ENCODE peak calls at places on chromosomes 6 and 20, in ten cellular contexts. G is left lobe of liver, T is psoas muscle, S is GOT3, K is NCI-H2171 treated with DMSO at 0.1 percent for 48 hours, N is A172, A is HS-27A, D is fibroblast of mammary gland, V is AML-193, P is heart right ventricle. R is an unnamed sample.
A peak's percentile ranks its signal among the peaks of the same experiment; 100 is the strongest.

GRCh38 chr20:38985603-38986170 is 23.5 kb downstream of the DHX35 start:
- DNase-seq in A (no peak), N (peak; percentile 89), T (no peak), P (no peak), V (no peak), G (no peak), S (no peak), D (peak; percentile 91), K (no peak), R (peak; percentile 68)

GRCh38 chr20:24699321-24700165 is 230.1 kb downstream of the SYNDIG1 start:
- DNase-seq in S (no peak), V (no peak), D (no peak), P (no peak), N (no peak), A (no peak), G (peak; percentile 12), T (no peak), K (no peak), R (no peak)

GRCh38 chr6:3309391-3310050 is 50.8 kb downstream of the PSMG4 start:
- DNase-seq in T (no peak), P (no peak), A (no peak), K (peak; percentile 88), N (no peak), V (no peak), G (no peak), D (no peak), S (no peak), R (no peak)

GRCh38 chr20:38764563-38765355 is 16.5 kb downstream of the ACTR5 start:
- DNase-seq in K (no peak), N (peak; percentile 74), D (peak; percentile 91), A (peak; percentile 60), V (no peak), P (no peak), T (no peak), G (no peak), S (peak; percentile 30), R (no peak)

GRCh38 chr6:26594730-26595632 is 1.8 kb upstream of the ABT1 start:
- DNase-seq in T (no peak), V (no peak), N (peak; percentile 86), G (no peak), S (no peak), P (no peak), K (peak; percentile 41), D (peak; percentile 89), A (peak; percentile 78), R (peak; percentile 85)

GRCh38 chr20:50628326-50628725 is 63.0 kb downstream of the RIPOR3 start:
- DNase-seq in P (no peak), T (no peak), G (no peak), D (no peak), A (no peak), N (no peak), S (no peak), K (peak; percentile 94), V (no peak), R (no peak)

GRCh38 chr20:7361321-7361720 is 578.9 kb downstream of the HAO1 start:
- DNase-seq in S (no peak), V (no peak), K (no peak), G (no peak), D (no peak), A (no peak), P (no peak), T (no peak), N (no peak), R (no peak)

GRCh38 chr6:5471637-5472430 is 210.5 kb downstream of the FARS2 start:
- DNase-seq in G (no peak), K (peak; percentile 85), D (no peak), V (no peak), S (no peak), A (no peak), N (no peak), T (no peak), P (no peak), R (no peak)

GRCh38 chr6:159212881-159213280 is 43.7 kb downstream of the FNDC1 start:
- DNase-seq in V (no peak), P (no peak), T (no peak), S (no peak), K (no peak), A (no peak), D (no peak), N (no peak), G (no peak), R (no peak)

GRCh38 chr20:2874456-2874855 is 1.2 kb downstream of the PTPRA start:
- DNase-seq in D (peak; percentile 38), T (no peak), K (no peak), N (peak; percentile 13), P (no peak), A (no peak), V (no peak), S (no peak), G (no peak), R (peak; percentile 55)

GRCh38 chr20:658202-658601 is 5.2 kb upstream of the SRXN1 start:
- DNase-seq in D (no peak), S (no peak), A (no peak), P (no peak), G (no peak), K (no peak), N (no peak), V (no peak), T (no peak), R (no peak)

GRCh38 chr6:30942338-30943060 is 1.7 kb downstream of the MUCL3 start:
- DNase-seq in K (no peak), T (peak; percentile 80), G (no peak), S (no peak), N (peak; percentile 90), D (peak; percentile 70), A (peak; percentile 90), V (no peak), P (peak; percentile 71), R (no peak)

GRCh38 chr6:97586344-97586743 is 303.3 kb upstream of the MMS22L start:
- DNase-seq in D (peak; percentile 3), V (no peak), A (peak; percentile 17), N (peak; percentile 4), T (no peak), K (no peak), G (no peak), P (no peak), S (no peak), R (peak; percentile 24)

GRCh38 chr6:138476116-138476515 is 23.2 kb downstream of the NHSL1 start:
- DNase-seq in N (no peak), S (no peak), A (no peak), K (no peak), V (no peak), G (no peak), T (no peak), D (no peak), P (no peak), R (no peak)

GRCh38 chr6:117547688-117548621 is 54.4 kb downstream of the GOPC start:
- DNase-seq in P (peak; percentile 71), S (no peak), V (peak; percentile 49), A (no peak), N (no peak), G (no peak), T (peak; percentile 91), D (peak; percentile 47), K (peak; percentile 93), R (peak; percentile 43)

GRCh38 chr6:161498359-161498758 is 224.5 kb upstream of the AGPAT4 start:
- DNase-seq in N (peak; percentile 57), V (no peak), D (peak; percentile 78), G (no peak), K (peak; percentile 46), S (no peak), P (peak; percentile 18), A (no peak), T (peak; percentile 58), R (peak; percentile 18)

GRCh38 chr6:111483736-111484654 is 977 bp upstream of the REV3L start:
- DNase-seq in S (peak; percentile 86), T (peak; percentile 95), A (peak; percentile 94), D (peak; percentile 95), P (peak; percentile 95), N (peak; percentile 84), V (peak; percentile 96), K (peak; percentile 95), G (peak; percentile 92), R (peak; percentile 97)

GRCh38 chr6:111242452-111242851 is 155.1 kb downstream of the SLC16A10 start:
- DNase-seq in G (no peak), N (peak; percentile 75), T (no peak), V (no peak), D (peak; percentile 25), P (no peak), K (no peak), A (no peak), S (no peak), R (no peak)

GRCh38 chr6:169073311-169073710 is 180.3 kb downstream of the THBS2 start:
- DNase-seq in N (peak; percentile 93), T (no peak), G (no peak), P (no peak), A (peak; percentile 98), S (no peak), V (no peak), D (peak; percentile 54), K (no peak), R (no peak)

GRCh38 chr6:88952065-88952704 is 11.2 kb downstream of the RNGTT start:
- DNase-seq in N (no peak), G (no peak), D (peak; percentile 34), K (peak; percentile 2), P (no peak), V (no peak), S (no peak), A (peak; percentile 0), T (no peak), R (peak; percentile 5)

GRCh38 chr6:21438237-21438985 is 155.1 kb upstream of the SOX4 start:
- DNase-seq in P (no peak), N (no peak), G (no peak), K (peak; percentile 84), T (no peak), A (no peak), V (peak; percentile 23), S (no peak), D (peak; percentile 32), R (peak; percentile 95)